ENCODE peak calls at places on chromosome 1, in ten cellular contexts. One of them, this sample, is unnamed.

GRCh38 chr1:53400761-53401379 is 58.3 kb upstream of the DMRTB1 start:
- DNase-seq in SK-N-SH: no peak
- DNase-seq in right lobe of liver: no peak
- DNase-seq in heart right ventricle: no peak
- DNase-seq in kidney: no peak
- DNase-seq in body of pancreas: no peak
- DNase-seq in neural progenitor cell: no peak
- DNase-seq in K562: no peak
- DNase-seq in GM23248: no peak
- DNase-seq in testis: no peak
- DNase-seq in this sample: no peak

GRCh38 chr1:24683713-24684162 is 40.6 kb downstream of the SRRM1 start:
- DNase-seq in SK-N-SH: no peak
- DNase-seq in right lobe of liver: no peak
- DNase-seq in heart right ventricle: no peak
- DNase-seq in kidney: no peak
- DNase-seq in body of pancreas: no peak
- DNase-seq in neural progenitor cell: no peak
- DNase-seq in K562: peak; percentile 66
- DNase-seq in GM23248: peak; percentile 95
- DNase-seq in testis: peak; percentile 41
- DNase-seq in this sample: peak; percentile 18

GRCh38 chr1:207389728-207390464 is 64.2 kb upstream of the CR2 start:
- DNase-seq in SK-N-SH: no peak
- DNase-seq in right lobe of liver: no peak
- DNase-seq in heart right ventricle: no peak
- DNase-seq in kidney: no peak
- DNase-seq in body of pancreas: no peak
- DNase-seq in neural progenitor cell: no peak
- DNase-seq in K562: no peak
- DNase-seq in GM23248: peak; percentile 89
- DNase-seq in testis: no peak
- DNase-seq in this sample: no peak

GRCh38 chr1:190312763-190313162 is 164.9 kb downstream of the BRINP3 start:
- DNase-seq in SK-N-SH: no peak
- DNase-seq in right lobe of liver: no peak
- DNase-seq in heart right ventricle: no peak
- DNase-seq in kidney: no peak
- DNase-seq in body of pancreas: no peak
- DNase-seq in neural progenitor cell: no peak
- DNase-seq in K562: no peak
- DNase-seq in GM23248: no peak
- DNase-seq in testis: no peak
- DNase-seq in this sample: no peak

GRCh38 chr1:99326215-99326949 is 62.1 kb downstream of the PLPPR4 start:
- DNase-seq in SK-N-SH: no peak
- DNase-seq in right lobe of liver: no peak
- DNase-seq in heart right ventricle: no peak
- DNase-seq in kidney: no peak
- DNase-seq in body of pancreas: no peak
- DNase-seq in neural progenitor cell: no peak
- DNase-seq in K562: peak; percentile 9
- DNase-seq in GM23248: no peak
- DNase-seq in testis: no peak
- DNase-seq in this sample: peak; percentile 15

GRCh38 chr1:52552236-52552504 is 722 bp downstream of the TUT4 start:
- DNase-seq in SK-N-SH: peak; percentile 35
- DNase-seq in right lobe of liver: peak; percentile 75
- DNase-seq in heart right ventricle: peak; percentile 20
- DNase-seq in kidney: no peak
- DNase-seq in body of pancreas: peak; percentile 37
- DNase-seq in neural progenitor cell: peak; percentile 64
- DNase-seq in K562: peak; percentile 55
- DNase-seq in GM23248: peak; percentile 78
- DNase-seq in testis: peak; percentile 75
- DNase-seq in this sample: peak; percentile 22

GRCh38 chr1:212515329-212515760 is 82.6 kb downstream of the NENF start:
- DNase-seq in SK-N-SH: peak; percentile 26
- DNase-seq in right lobe of liver: no peak
- DNase-seq in heart right ventricle: no peak
- DNase-seq in kidney: no peak
- DNase-seq in body of pancreas: no peak
- DNase-seq in neural progenitor cell: peak; percentile 80
- DNase-seq in K562: no peak
- DNase-seq in GM23248: no peak
- DNase-seq in testis: peak; percentile 17
- DNase-seq in this sample: no peak

GRCh38 chr1:178928985-178929384 is 58.1 kb upstream of the ANGPTL1 start:
- DNase-seq in SK-N-SH: no peak
- DNase-seq in right lobe of liver: no peak
- DNase-seq in heart right ventricle: no peak
- DNase-seq in kidney: no peak
- DNase-seq in body of pancreas: no peak
- DNase-seq in neural progenitor cell: peak; percentile 62
- DNase-seq in K562: no peak
- DNase-seq in GM23248: no peak
- DNase-seq in testis: no peak
- DNase-seq in this sample: no peak

GRCh38 chr1:118821801-118822200 is 166.3 kb downstream of the TBX15 start:
- DNase-seq in SK-N-SH: no peak
- DNase-seq in right lobe of liver: no peak
- DNase-seq in heart right ventricle: no peak
- DNase-seq in kidney: no peak
- DNase-seq in body of pancreas: no peak
- DNase-seq in neural progenitor cell: no peak
- DNase-seq in K562: no peak
- DNase-seq in GM23248: peak; percentile 73
- DNase-seq in testis: no peak
- DNase-seq in this sample: no peak

GRCh38 chr1:67945733-67946374 is 104.6 kb downstream of the DIRAS3 start:
- DNase-seq in SK-N-SH: peak; percentile 77
- DNase-seq in right lobe of liver: no peak
- DNase-seq in heart right ventricle: peak; percentile 45
- DNase-seq in kidney: no peak
- DNase-seq in body of pancreas: no peak
- DNase-seq in neural progenitor cell: no peak
- DNase-seq in K562: no peak
- DNase-seq in GM23248: no peak
- DNase-seq in testis: no peak
- DNase-seq in this sample: peak; percentile 36
- H3K4me1 ChIP-seq in SK-N-SH: peaks cover 27% of the 10 kb centered on the region
- H3K4me1 ChIP-seq in right lobe of liver: no peaks in the 10 kb centered on the region
- H3K4me1 ChIP-seq in heart right ventricle: peaks cover 7% of the 10 kb centered on the region
- H3K4me1 ChIP-seq in kidney: peaks cover 15% of the 10 kb centered on the region
- H3K4me1 ChIP-seq in body of pancreas: no peaks in the 10 kb centered on the region
- H3K4me1 ChIP-seq in neural progenitor cell: peaks cover 22% of the 10 kb centered on the region
- H3K4me1 ChIP-seq in K562: no peaks in the 10 kb centered on the region
- H3K4me1 ChIP-seq in GM23248: peaks cover 29% of the 10 kb centered on the region
- H3K4me1 ChIP-seq in testis: no peaks in the 10 kb centered on the region
- H3K4me1 ChIP-seq in this sample: no peaks in the 10 kb centered on the region

GRCh38 chr1:32062867-32063230 is 9.9 kb upstream of the TMEM39B start:
- DNase-seq in SK-N-SH: no peak
- DNase-seq in right lobe of liver: no peak
- DNase-seq in heart right ventricle: no peak
- DNase-seq in kidney: no peak
- DNase-seq in body of pancreas: no peak
- DNase-seq in neural progenitor cell: no peak
- DNase-seq in K562: no peak
- DNase-seq in GM23248: peak; percentile 56
- DNase-seq in testis: no peak
- DNase-seq in this sample: no peak

GRCh38 chr1:32063261-32063681 is 9.5 kb upstream of the TMEM39B start:
- DNase-seq in SK-N-SH: peak; percentile 55
- DNase-seq in right lobe of liver: no peak
- DNase-seq in heart right ventricle: no peak
- DNase-seq in kidney: no peak
- DNase-seq in body of pancreas: no peak
- DNase-seq in neural progenitor cell: no peak
- DNase-seq in K562: peak; percentile 57
- DNase-seq in GM23248: peak; percentile 76
- DNase-seq in testis: no peak
- DNase-seq in this sample: peak; percentile 16

GRCh38 chr1:32071758-32072621 is 749 bp upstream of the TMEM39B start:
- DNase-seq in SK-N-SH: no peak
- DNase-seq in right lobe of liver: no peak
- DNase-seq in heart right ventricle: no peak
- DNase-seq in kidney: no peak
- DNase-seq in body of pancreas: no peak
- DNase-seq in neural progenitor cell: no peak
- DNase-seq in K562: no peak
- DNase-seq in GM23248: peak; percentile 81
- DNase-seq in testis: no peak
- DNase-seq in this sample: no peak

GRCh38 chr1:32068891-32069590 is 3.7 kb upstream of the TMEM39B start:
- DNase-seq in SK-N-SH: no peak
- DNase-seq in right lobe of liver: no peak
- DNase-seq in heart right ventricle: no peak
- DNase-seq in kidney: no peak
- DNase-seq in body of pancreas: no peak
- DNase-seq in neural progenitor cell: peak; percentile 53
- DNase-seq in K562: no peak
- DNase-seq in GM23248: peak; percentile 79
- DNase-seq in testis: no peak
- DNase-seq in this sample: no peak

DNA sequence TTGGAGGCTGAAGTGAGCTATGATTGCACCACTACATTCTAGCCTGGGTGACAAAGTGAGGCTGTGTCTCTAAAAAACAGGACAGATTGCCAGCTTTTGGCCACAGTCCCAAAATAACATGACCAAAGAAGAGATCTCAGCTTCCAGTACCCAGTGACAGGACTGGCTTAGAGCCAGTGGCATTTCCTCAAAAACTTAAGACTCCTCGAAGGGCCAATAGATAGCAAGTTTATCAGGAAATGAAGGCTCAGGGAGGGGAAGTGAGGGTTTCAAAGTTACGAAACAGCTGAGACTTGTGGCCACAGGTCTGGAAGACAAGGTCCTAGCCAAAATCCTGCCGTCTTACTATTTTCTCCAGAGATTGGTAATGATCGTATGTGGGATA is 6.3 kb upstream of the TMEM39B start:
- DNase-seq in SK-N-SH: no peak
- DNase-seq in right lobe of liver: no peak
- DNase-seq in heart right ventricle: peak; percentile 76
- DNase-seq in kidney: no peak
- DNase-seq in body of pancreas: peak; percentile 43
- DNase-seq in neural progenitor cell: no peak
- DNase-seq in K562: peak; percentile 58
- DNase-seq in GM23248: peak; percentile 57
- DNase-seq in testis: peak; percentile 67
- DNase-seq in this sample: no peak
- H3K4me3 ChIP-seq in SK-N-SH: no peak overlapping the region
- H3K4me3 ChIP-seq in right lobe of liver: no peak overlapping the region
- H3K4me3 ChIP-seq in heart right ventricle: peak overlapping the region; percentile 3
- H3K4me3 ChIP-seq in kidney: no peak overlapping the region
- H3K4me3 ChIP-seq in body of pancreas: no peak overlapping the region
- H3K4me3 ChIP-seq in neural progenitor cell: no peak overlapping the region
- H3K4me3 ChIP-seq in K562: no peak overlapping the region
- H3K4me3 ChIP-seq in GM23248: no peak overlapping the region
- H3K4me3 ChIP-seq in testis: no peak overlapping the region
- H3K4me3 ChIP-seq in this sample: no peak overlapping the region

DNA sequence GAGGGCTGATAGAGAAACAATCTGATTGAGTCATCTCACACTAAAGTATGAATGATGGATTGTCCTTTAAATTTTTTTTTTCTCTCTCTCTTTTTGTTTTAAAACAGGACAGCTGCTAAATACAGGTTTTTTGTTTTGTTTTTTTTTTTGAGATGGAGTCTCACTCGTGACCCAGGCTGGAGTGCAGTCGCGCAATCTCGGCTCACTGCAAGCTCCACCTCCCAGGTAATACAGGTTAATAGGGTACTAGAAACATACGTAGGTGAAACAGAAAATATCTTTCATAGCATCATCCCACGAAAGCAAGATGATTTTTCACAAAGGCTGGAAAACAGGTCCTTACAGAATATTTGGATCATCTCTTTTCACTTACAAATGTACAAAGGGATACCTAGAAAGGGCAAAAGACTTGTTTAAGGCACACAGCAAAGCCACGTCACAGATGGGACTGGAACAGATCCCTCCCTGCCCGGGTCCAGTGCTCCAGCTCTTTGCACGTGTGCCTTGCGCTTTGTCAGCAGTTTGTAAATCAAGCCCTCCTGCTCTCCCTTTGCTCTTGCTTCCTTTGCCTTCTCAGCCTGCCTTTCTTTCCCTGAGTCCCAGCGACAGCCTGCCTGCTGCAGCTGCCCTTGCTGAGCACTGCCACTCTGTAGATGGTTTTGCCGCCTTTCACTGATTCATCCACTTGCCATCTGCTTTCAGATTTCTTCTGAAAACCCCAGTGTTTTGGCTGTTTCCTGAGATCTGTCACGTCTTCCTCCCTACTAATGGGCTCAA is 171.3 kb upstream of the BEND5 start:
- DNase-seq in SK-N-SH: peak; percentile 4
- DNase-seq in right lobe of liver: no peak
- DNase-seq in heart right ventricle: no peak
- DNase-seq in kidney: no peak
- DNase-seq in body of pancreas: no peak
- DNase-seq in neural progenitor cell: no peak
- DNase-seq in K562: no peak
- DNase-seq in GM23248: peak; percentile 53
- DNase-seq in testis: no peak
- DNase-seq in this sample: peak; percentile 7
- H3K4me1 ChIP-seq in SK-N-SH: peaks cover 6% of the 10 kb centered on the region
- H3K4me1 ChIP-seq in right lobe of liver: no peaks in the 10 kb centered on the region
- H3K4me1 ChIP-seq in heart right ventricle: no peaks in the 10 kb centered on the region
- H3K4me1 ChIP-seq in kidney: no peaks in the 10 kb centered on the region
- H3K4me1 ChIP-seq in body of pancreas: no peaks in the 10 kb centered on the region
- H3K4me1 ChIP-seq in neural progenitor cell: no peaks in the 10 kb centered on the region
- H3K4me1 ChIP-seq in K562: no peaks in the 10 kb centered on the region
- H3K4me1 ChIP-seq in GM23248: peaks cover 16% of the 10 kb centered on the region
- H3K4me1 ChIP-seq in testis: no peaks in the 10 kb centered on the region
- H3K4me1 ChIP-seq in this sample: no peaks in the 10 kb centered on the region

GRCh38 chr1:6738987-6739386 is 37.4 kb upstream of the DNAJC11 start:
- DNase-seq in SK-N-SH: no peak
- DNase-seq in right lobe of liver: no peak
- DNase-seq in heart right ventricle: no peak
- DNase-seq in kidney: peak; percentile 15
- DNase-seq in body of pancreas: no peak
- DNase-seq in neural progenitor cell: no peak
- DNase-seq in K562: no peak
- DNase-seq in GM23248: no peak
- DNase-seq in testis: no peak
- DNase-seq in this sample: no peak

GRCh38 chr1:6747679-6748078 is 37.6 kb upstream of the CAMTA1 start:
- DNase-seq in SK-N-SH: no peak
- DNase-seq in right lobe of liver: no peak
- DNase-seq in heart right ventricle: no peak
- DNase-seq in kidney: no peak
- DNase-seq in body of pancreas: no peak
- DNase-seq in neural progenitor cell: no peak
- DNase-seq in K562: no peak
- DNase-seq in GM23248: no peak
- DNase-seq in testis: no peak
- DNase-seq in this sample: no peak

GRCh38 chr1:6745073-6745472 is 40.2 kb upstream of the CAMTA1 start:
- DNase-seq in SK-N-SH: no peak
- DNase-seq in right lobe of liver: no peak
- DNase-seq in heart right ventricle: no peak
- DNase-seq in kidney: peak; percentile 12
- DNase-seq in body of pancreas: no peak
- DNase-seq in neural progenitor cell: no peak
- DNase-seq in K562: no peak
- DNase-seq in GM23248: no peak
- DNase-seq in testis: no peak
- DNase-seq in this sample: no peak

GRCh38 chr1:6743189-6744101 is 41.8 kb upstream of the CAMTA1 start:
- DNase-seq in SK-N-SH: no peak
- DNase-seq in right lobe of liver: no peak
- DNase-seq in heart right ventricle: peak; percentile 70
- DNase-seq in kidney: peak; percentile 78
- DNase-seq in body of pancreas: no peak
- DNase-seq in neural progenitor cell: no peak
- DNase-seq in K562: no peak
- DNase-seq in GM23248: peak; percentile 92
- DNase-seq in testis: peak; percentile 43
- DNase-seq in this sample: no peak
- H3K4me3 ChIP-seq in SK-N-SH: no peak overlapping the region
- H3K4me3 ChIP-seq in right lobe of liver: no peak overlapping the region
- H3K4me3 ChIP-seq in heart right ventricle: peak overlapping the region; percentile 13
- H3K4me3 ChIP-seq in kidney: no peak overlapping the region
- H3K4me3 ChIP-seq in body of pancreas: no peak overlapping the region
- H3K4me3 ChIP-seq in neural progenitor cell: no peak overlapping the region
- H3K4me3 ChIP-seq in K562: no peak overlapping the region
- H3K4me3 ChIP-seq in GM23248: peak overlapping the region; percentile 36
- H3K4me3 ChIP-seq in testis: no peak overlapping the region
- H3K4me3 ChIP-seq in this sample: no peak overlapping the region

This sample was measured in BE2C.